ENCODE peak calls at places on chromosome 17, in eight cellular contexts. B is GM23248; G is IMR-90; F is left lung; Z is caudate nucleus; D is CD4-positive, CD25-positive, alpha-beta regulatory T cell; W is Peyer's patch; C is transverse colon. E is an unnamed sample.
A peak's percentile ranks its signal among the peaks of the same experiment; 100 is the strongest.

GRCh38 chr17:40443196-40443987 is at the start of gene IGFBP4:
- DNase-seq in G (peak; percentile 71), F (peak; percentile 94), Z (peak; percentile 11), D (peak; percentile 52), W (peak; percentile 87), C (peak; percentile 84), B (peak; percentile 90), E (peak; percentile 7)

GRCh38 chr17:47004906-47005305 is 25.9 kb upstream of the RPRML start:
- DNase-seq in G (no peak), B (no peak), F (no peak), D (no peak), W (no peak), Z (no peak), C (no peak), E (no peak)

GRCh38 chr17:9024497-9024896 is 3.2 kb downstream of the NTN1 start:
- DNase-seq in B (no peak), W (no peak), C (no peak), Z (no peak), G (no peak), F (no peak), D (no peak), E (no peak)

GRCh38 chr17:56819431-56820145 is 14.1 kb downstream of the C17orf67 start:
- DNase-seq in C (peak; percentile 82), B (peak; percentile 71), Z (peak; percentile 17), D (peak; percentile 72), F (no peak), G (peak; percentile 67), W (peak; percentile 62), E (peak; percentile 22)

GRCh38 chr17:47776330-47777197 is 43.5 kb downstream of the TBX21 start:
- DNase-seq in B (peak; percentile 66), D (peak; percentile 52), W (no peak), G (peak; percentile 42), F (no peak), Z (no peak), C (peak; percentile 19), E (no peak)

GRCh38 chr17:3879181-3879580 is 13.7 kb downstream of the CAMKK1 start:
- DNase-seq in D (no peak), C (no peak), B (peak; percentile 85), W (no peak), Z (no peak), F (no peak), G (peak; percentile 73), E (no peak)

GRCh38 chr17:48505788-48506187 is 25.0 kb downstream of the HOXB1 start:
- DNase-seq in B (peak; percentile 96), C (no peak), F (no peak), Z (no peak), D (peak; percentile 62), W (no peak), G (peak; percentile 89), E (no peak)

GRCh38 chr17:1177099-1177996 is 2.4 kb downstream of the ABR start:
- DNase-seq in F (peak; percentile 72), G (peak; percentile 44), D (no peak), B (peak; percentile 72), C (no peak), Z (no peak), W (no peak), E (no peak)

GRCh38 chr17:3512512-3513171 is 36.8 kb downstream of the ASPA start:
- DNase-seq in G (peak; percentile 20), D (no peak), Z (peak; percentile 82), B (peak; percentile 86), W (no peak), F (no peak), C (peak; percentile 37), E (peak; percentile 68)

GRCh38 chr17:33207231-33207630 is 85.9 kb downstream of the ASIC2 start:
- DNase-seq in G (no peak), W (no peak), Z (no peak), C (no peak), F (no peak), D (no peak), B (no peak), E (no peak)

GRCh38 chr17:30969989-30970680 is 704 bp upstream of the RNF135 start:
- DNase-seq in C (peak; percentile 52), F (no peak), W (peak; percentile 54), D (no peak), G (no peak), B (peak; percentile 53), Z (no peak), E (no peak)

GRCh38 chr17:3954921-3955320 is 9.3 kb downstream of the ATP2A3 start:
- DNase-seq in Z (no peak), B (no peak), D (no peak), G (no peak), W (no peak), C (no peak), F (no peak), E (no peak)

GRCh38 chr17:64291268-64291851 is 28.3 kb upstream of the TEX2 start:
- DNase-seq in W (no peak), B (no peak), G (no peak), C (no peak), D (no peak), Z (no peak), F (no peak), E (no peak)

GRCh38 chr17:50641339-50641725 is 6.7 kb downstream of the ABCC3 start:
- DNase-seq in F (no peak), B (no peak), C (no peak), Z (no peak), W (no peak), D (no peak), G (no peak), E (no peak)

GRCh38 chr17:77892469-77893143 is 65.9 kb upstream of the TNRC6C start:
- DNase-seq in W (peak; percentile 38), F (peak; percentile 67), C (no peak), B (no peak), Z (no peak), G (no peak), D (no peak), E (no peak)

GRCh38 chr17:33974276-33974675 is 280.8 kb upstream of the CCL2 start:
- DNase-seq in C (no peak), W (no peak), G (no peak), D (no peak), Z (no peak), B (no peak), F (no peak), E (no peak)

GRCh38 chr17:61635913-61636432 is 45.0 kb upstream of the NACA2 start:
- DNase-seq in D (peak; percentile 50), F (no peak), G (peak; percentile 66), W (no peak), C (peak; percentile 45), Z (no peak), B (peak; percentile 60), E (no peak)

GRCh38 chr17:34706029-34706428 is 126.6 kb downstream of the TMEM132E start:
- DNase-seq in F (no peak), B (peak; percentile 51), D (no peak), G (peak; percentile 1), Z (no peak), C (no peak), W (no peak), E (peak; percentile 1)

DNA sequence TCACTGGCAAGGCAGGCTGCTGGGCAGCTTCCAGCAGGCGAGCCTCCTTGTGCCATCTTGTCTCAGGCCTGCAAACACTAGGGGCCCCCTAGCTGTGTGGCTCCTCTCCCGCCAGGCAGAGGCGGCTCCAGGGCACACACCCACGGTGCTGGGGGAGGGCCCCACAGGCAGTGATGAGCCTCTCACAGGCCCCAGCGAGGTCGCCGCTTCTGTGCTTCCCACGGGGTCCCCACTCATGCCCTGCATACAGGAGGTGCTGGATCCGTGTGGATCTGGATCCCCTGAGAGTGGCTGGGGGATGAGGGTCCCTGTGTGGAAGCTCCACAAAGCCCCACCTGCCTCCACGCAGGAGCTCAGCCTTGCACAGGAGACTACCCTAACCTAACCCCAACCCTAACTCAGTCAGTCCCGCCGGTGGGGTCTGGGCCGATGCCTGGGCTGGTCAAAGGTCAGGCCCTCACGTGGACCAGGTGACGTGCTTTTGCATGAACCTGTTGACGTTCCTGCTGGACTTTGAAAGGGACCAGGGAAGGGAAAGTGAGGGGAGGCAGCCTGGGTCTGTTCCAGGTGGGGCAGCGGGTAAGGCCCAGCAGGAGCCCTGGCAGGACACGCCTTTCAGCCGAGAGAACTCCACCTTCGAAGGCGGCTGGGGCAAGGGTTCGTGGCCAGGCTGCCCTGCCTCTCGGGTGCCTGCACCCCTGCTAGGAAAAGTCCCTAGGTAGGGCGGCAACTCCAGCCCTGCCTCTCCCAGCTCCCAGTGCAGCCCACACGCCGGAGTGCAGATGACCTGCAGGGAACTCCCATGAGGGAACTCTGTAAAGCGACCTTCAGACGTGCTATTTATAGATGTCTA is 5.2 kb downstream of the SECTM1 start:
- DNase-seq in W (peak; percentile 93), G (no peak), D (no peak), B (no peak), F (peak; percentile 77), C (peak; percentile 87), Z (no peak), E (no peak)
- H3K27ac ChIP-seq in W (peak overlapping the region; percentile 87), G (no peak overlapping the region), D (no peak overlapping the region), B (no peak overlapping the region), F (no peak overlapping the region), C (peak overlapping the region; percentile 82), Z (no peak overlapping the region), E (no peak overlapping the region)

DNA sequence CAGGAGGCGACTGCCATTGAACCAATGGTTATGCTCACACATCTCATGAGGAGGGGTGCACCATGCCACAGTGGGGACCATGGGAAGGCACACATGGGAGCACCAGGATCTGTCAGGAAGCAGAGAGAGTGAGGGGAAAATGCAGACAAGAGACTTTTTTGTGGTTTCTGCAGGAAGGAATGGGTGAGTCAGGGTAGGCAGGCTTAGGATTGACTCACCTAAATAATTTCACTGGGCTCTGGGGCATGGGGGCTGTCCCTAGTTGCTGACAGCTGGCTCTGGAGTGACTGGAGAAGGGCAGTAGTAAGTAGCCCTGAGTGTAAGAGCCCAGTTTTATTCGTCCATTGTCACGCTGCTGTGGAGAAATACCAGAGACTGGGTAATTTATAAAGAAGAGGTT is 202.4 kb downstream of the AXIN2 start:
- DNase-seq in B (peak; percentile 92), D (no peak), G (peak; percentile 84), Z (no peak), W (no peak), C (no peak), F (no peak), E (no peak)
- H3K27ac ChIP-seq in B (no peak overlapping the region), D (no peak overlapping the region), G (no peak overlapping the region), Z (no peak overlapping the region), W (no peak overlapping the region), C (no peak overlapping the region), F (no peak overlapping the region), E (no peak overlapping the region)

DNA sequence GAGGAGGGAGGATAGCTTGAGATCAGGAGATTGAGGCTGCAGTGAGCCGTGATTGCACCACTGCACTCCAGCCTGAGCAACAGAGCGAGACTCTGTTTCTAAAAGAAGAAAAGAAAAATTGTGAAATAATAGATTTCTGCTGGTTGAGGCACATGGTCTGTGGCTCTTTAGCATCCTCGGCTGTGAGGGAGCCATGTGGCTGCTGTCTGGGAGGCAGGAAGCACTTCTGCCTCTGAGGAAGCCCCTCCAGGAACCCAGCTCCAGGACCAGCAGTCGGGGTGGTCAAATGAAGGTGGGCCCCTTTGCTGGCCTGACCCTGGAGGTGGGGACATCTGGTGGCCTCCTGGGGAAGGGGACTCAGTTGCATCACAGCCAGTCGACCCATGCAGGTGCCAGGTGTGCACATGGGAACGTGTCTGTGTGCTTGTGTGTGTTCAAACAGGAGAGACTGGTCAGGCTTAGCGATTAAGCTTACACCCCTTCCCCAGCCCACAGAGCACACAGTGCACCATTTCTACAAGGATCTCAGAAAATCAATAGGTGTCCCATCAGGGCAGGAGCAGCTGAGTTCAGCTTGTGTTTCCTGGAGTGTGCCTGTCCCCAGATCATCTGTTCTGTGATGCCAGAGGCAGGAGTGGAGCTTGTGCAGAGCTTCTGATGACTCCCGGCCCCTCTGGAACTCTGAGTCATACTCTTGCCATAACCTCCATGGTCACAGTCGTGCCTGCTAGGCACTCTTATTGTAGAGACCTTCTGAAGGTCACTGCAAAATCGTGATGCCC is 24.3 kb upstream of the MGAT5B start:
- DNase-seq in W (no peak), F (no peak), Z (no peak), D (no peak), C (no peak), G (no peak), B (peak; percentile 26), E (no peak)
- H3K27ac ChIP-seq in W (no peak overlapping the region), F (no peak overlapping the region), Z (no peak overlapping the region), D (no peak overlapping the region), C (no peak overlapping the region), G (no peak overlapping the region), B (no peak overlapping the region), E (no peak overlapping the region)

GRCh38 chr17:15403276-15403939 is 62.0 kb upstream of the TEKT3 start:
- DNase-seq in B (peak; percentile 62), C (no peak), G (peak; percentile 53), F (no peak), W (no peak), Z (no peak), D (no peak), E (no peak)
- H3K27ac ChIP-seq in B (no peak overlapping the region), C (no peak overlapping the region), G (no peak overlapping the region), F (no peak overlapping the region), W (no peak overlapping the region), Z (no peak overlapping the region), D (no peak overlapping the region), E (no peak overlapping the region)